ENCODE peak calls at places on chromosomes 12 and 14, in four cellular contexts. One of them, this sample, is unnamed.

GRCh38 chr12:54762390-54762789 is 91.9 kb upstream of the MUCL1 start:
- DNase-seq in HepG2: no peak
- DNase-seq in GM12878: no peak
- DNase-seq in K562: no peak
- DNase-seq in this sample: no peak

GRCh38 chr14:98835825-98836100 is 436.2 kb downstream of the BCL11B start:
- DNase-seq in HepG2: no peak
- DNase-seq in GM12878: no peak
- DNase-seq in K562: no peak
- DNase-seq in this sample: no peak

GRCh38 chr14:28635387-28635786 is 131.2 kb upstream of the FOXG1 start:
- DNase-seq in HepG2: peak; percentile 39
- DNase-seq in GM12878: no peak
- DNase-seq in K562: peak; percentile 11
- DNase-seq in this sample: no peak

GRCh38 chr12:56565510-56566101 is 44.0 kb downstream of the RBMS2 start:
- DNase-seq in HepG2: peak; percentile 54
- DNase-seq in GM12878: no peak
- DNase-seq in K562: peak; percentile 37
- DNase-seq in this sample: no peak

GRCh38 chr12:15962760-15963159 is 51.6 kb downstream of the DERA start:
- DNase-seq in HepG2: no peak
- DNase-seq in GM12878: no peak
- DNase-seq in K562: no peak
- DNase-seq in this sample: no peak

GRCh38 chr12:32261638-32262037 is 137.7 kb upstream of the FGD4 start:
- DNase-seq in HepG2: peak; percentile 8
- DNase-seq in GM12878: no peak
- DNase-seq in K562: no peak
- DNase-seq in this sample: no peak

GRCh38 chr14:77206877-77207389 is 25.3 kb downstream of the TMEM63C start:
- DNase-seq in HepG2: no peak
- DNase-seq in GM12878: no peak
- DNase-seq in K562: no peak
- DNase-seq in this sample: no peak

GRCh38 chr14:71203306-71203705 is 296.0 kb downstream of the PCNX1 start:
- DNase-seq in HepG2: no peak
- DNase-seq in GM12878: no peak
- DNase-seq in K562: no peak
- DNase-seq in this sample: no peak

GRCh38 chr12:50195832-50196231 is 28.7 kb upstream of the CERS5 start:
- DNase-seq in HepG2: no peak
- DNase-seq in GM12878: no peak
- DNase-seq in K562: no peak
- DNase-seq in this sample: no peak

GRCh38 chr14:99190696-99191662 is 81.0 kb downstream of the BCL11B start:
- DNase-seq in HepG2: no peak
- DNase-seq in GM12878: no peak
- DNase-seq in K562: no peak
- DNase-seq in this sample: no peak

GRCh38 chr14:73758392-73759182 is 44.4 kb upstream of the PNMA1 start:
- DNase-seq in HepG2: peak; percentile 71
- DNase-seq in GM12878: no peak
- DNase-seq in K562: peak; percentile 68
- DNase-seq in this sample: peak; percentile 90

DNA sequence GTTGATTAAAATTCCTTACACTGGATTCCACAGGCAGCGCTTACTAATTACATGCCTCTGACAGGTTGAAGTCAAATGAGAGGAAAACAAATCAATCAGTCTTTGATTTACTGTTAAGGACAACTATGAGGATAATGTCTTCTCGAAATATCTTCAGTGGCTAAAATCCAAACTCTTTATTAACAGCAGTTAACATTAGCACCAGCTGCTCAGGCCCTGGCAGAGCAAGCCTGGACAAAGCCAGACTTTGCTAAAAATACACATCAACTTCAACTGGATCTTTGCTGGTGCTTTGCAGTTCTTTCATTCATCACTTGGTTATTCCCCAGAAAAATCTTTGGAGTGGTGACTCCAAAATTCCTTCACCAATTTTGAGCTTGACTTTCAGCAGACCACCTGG is 98.7 kb downstream of the HECTD4 start:
- DNase-seq in HepG2: no peak
- DNase-seq in GM12878: no peak
- DNase-seq in K562: no peak
- DNase-seq in this sample: no peak
- TF ChIP-seq CBX5 in HepG2: no peak
- TF ChIP-seq CBX5 in GM12878: no peak
- TF ChIP-seq CBX5 in K562: no peak
- TF ChIP-seq CBX5 in this sample: no peak

GRCh38 chr12:25949343-25949742 is 9.1 kb upstream of the RASSF8 start:
- DNase-seq in HepG2: no peak
- DNase-seq in GM12878: no peak
- DNase-seq in K562: no peak
- DNase-seq in this sample: no peak
- TF ChIP-seq CBX5 in HepG2: no peak
- TF ChIP-seq CBX5 in GM12878: no peak
- TF ChIP-seq CBX5 in K562: no peak
- TF ChIP-seq CBX5 in this sample: no peak

DNA sequence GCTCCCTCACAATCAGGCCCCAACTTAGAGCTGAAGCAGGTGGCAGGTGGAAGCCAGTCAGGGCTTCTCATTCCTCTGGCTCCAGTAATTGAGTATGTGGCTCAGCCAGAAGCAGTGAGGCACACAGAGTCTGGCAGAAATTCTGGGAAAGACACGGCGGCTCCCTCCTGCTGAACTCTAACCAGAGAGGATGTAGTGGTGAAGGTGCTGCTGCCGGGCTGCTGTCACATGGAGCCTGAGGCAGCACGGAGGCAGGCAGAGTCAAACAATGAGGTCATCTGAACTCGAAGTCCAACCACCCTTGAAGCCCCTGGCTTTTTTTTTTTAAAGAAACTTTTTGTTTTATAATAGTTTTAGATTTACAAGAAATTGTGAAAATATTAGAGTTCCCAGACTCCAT is 33.4 kb upstream of the SMOC1 start:
- DNase-seq in HepG2: peak; percentile 76
- DNase-seq in GM12878: no peak
- DNase-seq in K562: no peak
- DNase-seq in this sample: no peak
- TF ChIP-seq CBX5 in HepG2: no peak
- TF ChIP-seq CBX5 in GM12878: no peak
- TF ChIP-seq CBX5 in K562: no peak
- TF ChIP-seq CBX5 in this sample: no peak

GRCh38 chr12:62700091-62700490 is 233.5 kb downstream of the MON2 start:
- DNase-seq in HepG2: no peak
- DNase-seq in GM12878: no peak
- DNase-seq in K562: no peak
- DNase-seq in this sample: no peak

GRCh38 chr12:62701492-62701891 is 233.5 kb downstream of the PPM1H start:
- DNase-seq in HepG2: peak; percentile 13
- DNase-seq in GM12878: no peak
- DNase-seq in K562: no peak
- DNase-seq in this sample: no peak

GRCh38 chr12:62698701-62699101 is 232.1 kb downstream of the MON2 start:
- DNase-seq in HepG2: no peak
- DNase-seq in GM12878: no peak
- DNase-seq in K562: no peak
- DNase-seq in this sample: no peak

GRCh38 chr12:62697893-62698292 is 231.3 kb downstream of the MON2 start:
- DNase-seq in HepG2: no peak
- DNase-seq in GM12878: no peak
- DNase-seq in K562: no peak
- DNase-seq in this sample: no peak

DNA sequence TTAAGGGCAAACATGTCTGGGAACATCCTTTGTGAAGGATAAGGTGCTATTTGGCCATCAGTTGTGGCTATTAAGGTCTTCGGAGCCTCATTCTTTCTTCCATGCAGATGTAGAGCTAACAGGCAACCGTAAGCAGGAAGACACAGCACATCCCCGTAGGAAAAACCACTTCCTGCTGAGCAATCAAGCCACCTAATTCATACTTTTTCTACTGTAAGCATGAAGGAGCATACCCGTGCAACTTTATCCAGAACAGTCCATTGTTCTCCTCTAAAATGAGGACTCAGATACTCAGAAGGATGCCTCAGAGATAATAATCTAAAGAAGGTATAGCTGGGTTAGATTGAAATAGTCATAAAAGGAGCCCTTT is 232.0 kb downstream of the PPM1H start:
- DNase-seq in HepG2: no peak
- DNase-seq in GM12878: no peak
- DNase-seq in K562: no peak
- DNase-seq in this sample: no peak
- TF ChIP-seq CBX5 in HepG2: no peak
- TF ChIP-seq CBX5 in GM12878: no peak
- TF ChIP-seq CBX5 in K562: no peak
- TF ChIP-seq CBX5 in this sample: no peak